ENCODE peak calls at places on chromosome 1, in ten cellular contexts. S is activated naive CD4-positive, alpha-beta T cell; R is NT2/D1; G is stimulated activated CD4-positive, alpha-beta T cell treated with anti-CD3 and anti-CD28 coated beads, Interleukin-1b, Interleukin-23, amount 100 ng/mL, for 4 hours; V is aorta; A is amygdala; I is T1000; M is cardiac fibroblast; B is heart left ventricle; P is HuH-7.5. H is an unnamed sample.

GRCh38 chr1:27885620-27886352 is 13.4 kb downstream of the THEMIS2 start:
- DNase-seq in S (no peak), R (no peak), G (no peak), V (no peak), A (no peak), I (no peak), M (no peak), B (no peak), P (no peak), H (no peak)

GRCh38 chr1:20095564-20096434 is 23.5 kb downstream of the PLA2G2D start:
- DNase-seq in S (no peak), R (no peak), G (no peak), V (no peak), A (no peak), I (no peak), M (peak; percentile 45), B (no peak), P (no peak), H (no peak)

GRCh38 chr1:182149411-182149965 is 88.0 kb upstream of the ZNF648 start:
- DNase-seq in S (no peak), R (peak; percentile 46), G (no peak), V (peak; percentile 73), A (no peak), I (no peak), M (peak; percentile 65), B (peak; percentile 50), P (no peak), H (no peak)

GRCh38 chr1:211698161-211699026 is 23.0 kb upstream of the NEK2 start:
- DNase-seq in S (peak; percentile 71), R (peak; percentile 77), G (peak; percentile 72), V (peak; percentile 81), A (peak; percentile 23), I (no peak), M (peak; percentile 69), B (peak; percentile 76), P (peak; percentile 63), H (peak; percentile 73)

GRCh38 chr1:99661780-99662179 is 15.9 kb downstream of the PALMD start:
- DNase-seq in S (no peak), R (no peak), G (no peak), V (no peak), A (no peak), I (no peak), M (peak; percentile 62), B (no peak), P (no peak), H (no peak)

GRCh38 chr1:65393345-65393744 is 27.1 kb upstream of the LEPR start:
- DNase-seq in S (no peak), R (no peak), G (no peak), V (no peak), A (no peak), I (peak; percentile 1), M (peak; percentile 18), B (no peak), P (no peak), H (peak; percentile 87)

GRCh38 chr1:149986486-149987296 is 23.8 kb downstream of the OTUD7B start:
- DNase-seq in S (no peak), R (no peak), G (no peak), V (no peak), A (no peak), I (no peak), M (peak; percentile 86), B (no peak), P (no peak), H (no peak)

GRCh38 chr1:168482106-168482505 is 61.7 kb downstream of the XCL2 start:
- DNase-seq in S (no peak), R (peak; percentile 60), G (no peak), V (no peak), A (no peak), I (no peak), M (peak; percentile 56), B (no peak), P (no peak), H (no peak)

GRCh38 chr1:224041032-224041431 is 72.9 kb upstream of the FBXO28 start:
- DNase-seq in S (no peak), R (no peak), G (no peak), V (no peak), A (no peak), I (no peak), M (no peak), B (no peak), P (no peak), H (no peak)

GRCh38 chr1:67439277-67440029 is 9.3 kb upstream of the SERBP1 start:
- DNase-seq in S (no peak), R (no peak), G (no peak), V (no peak), A (no peak), I (no peak), M (no peak), B (no peak), P (no peak), H (no peak)

GRCh38 chr1:44885406-44885805 is 42.4 kb upstream of the PTCH2 start:
- DNase-seq in S (no peak), R (no peak), G (no peak), V (no peak), A (no peak), I (no peak), M (no peak), B (no peak), P (no peak), H (no peak)

GRCh38 chr1:61132176-61133047 is 50.1 kb downstream of the NFIA start:
- DNase-seq in S (no peak), R (no peak), G (no peak), V (no peak), A (no peak), I (no peak), M (peak; percentile 78), B (no peak), P (no peak), H (peak; percentile 73)

GRCh38 chr1:234515411-234515810 is 36.4 kb upstream of the TARBP1 start:
- DNase-seq in S (no peak), R (peak; percentile 59), G (no peak), V (no peak), A (no peak), I (no peak), M (peak; percentile 55), B (no peak), P (no peak), H (no peak)